ENCODE peak calls at places on chromosomes 13 and 19, in four cellular contexts. Q is IMR-90, P is H54, D is foreskin fibroblast. Z is an unnamed sample.

GRCh38 chr13:99269627-99270252 is 11.6 kb upstream of the GPR18 start:
- DNase-seq in D (peak; percentile 55), P (no peak), Q (peak; percentile 78), Z (peak; percentile 76)

GRCh38 chr13:97329331-97329730 is 104.6 kb upstream of the RAP2A start:
- DNase-seq in D (no peak), P (no peak), Q (peak; percentile 44), Z (peak; percentile 67)

GRCh38 chr19:49019242-49019932 is 2.5 kb upstream of the LHB start:
- DNase-seq in Q (peak; percentile 17), D (peak; percentile 26), P (peak; percentile 37), Z (peak; percentile 53)

GRCh38 chr19:33259532-33259931 is 33.9 kb upstream of the SLC7A10 start:
- DNase-seq in P (no peak), D (no peak), Q (no peak), Z (no peak)

GRCh38 chr19:3580156-3580955 is 4.9 kb upstream of the GIPC3 start:
- DNase-seq in Q (peak; percentile 98), D (peak; percentile 95), P (peak; percentile 94), Z (peak; percentile 92)

GRCh38 chr13:47426126-47426849 is 529.4 kb upstream of the HTR2A start:
- DNase-seq in P (no peak), Q (peak; percentile 86), D (peak; percentile 88), Z (peak; percentile 38)

GRCh38 chr13:20994441-20994821 is 67.0 kb downstream of the LATS2 start:
- DNase-seq in D (no peak), P (no peak), Q (no peak), Z (no peak)

GRCh38 chr13:93723316-93723715 is 496.7 kb downstream of the GPC6 start:
- DNase-seq in D (no peak), P (no peak), Q (peak; percentile 55), Z (peak; percentile 60)

GRCh38 chr19:7852851-7853759 is 21.1 kb downstream of the PRR36 start:
- DNase-seq in D (no peak), P (peak; percentile 78), Q (peak; percentile 41), Z (peak; percentile 48)

GRCh38 chr19:48896191-48896720 is 2.3 kb downstream of the TULP2 start:
- DNase-seq in P (no peak), D (no peak), Q (no peak), Z (peak; percentile 22)

GRCh38 chr13:42574011-42574410 is at the start of gene TNFSF11:
- DNase-seq in P (no peak), D (no peak), Q (no peak), Z (peak; percentile 29)

GRCh38 chr13:113413898-113414282 is 39.4 kb downstream of the ADPRHL1 start:
- DNase-seq in P (no peak), D (no peak), Q (no peak), Z (no peak)

GRCh38 chr13:47027797-47028437 is 131.1 kb upstream of the HTR2A start:
- DNase-seq in Q (no peak), P (no peak), D (no peak), Z (no peak)

GRCh38 chr13:20943519-20944012 is 41.0 kb upstream of the XPO4 start:
- DNase-seq in Q (peak; percentile 97), D (peak; percentile 93), P (peak; percentile 50), Z (peak; percentile 96)

GRCh38 chr13:73417012-73417615 is 358.3 kb downstream of the KLF5 start:
- DNase-seq in Q (no peak), D (no peak), P (peak; percentile 14), Z (peak; percentile 19)

GRCh38 chr19:43692364-43692763 is 22.4 kb upstream of the PLAUR start:
- DNase-seq in Q (no peak), P (no peak), D (no peak), Z (no peak)

GRCh38 chr13:49622174-49622946 is 5.9 kb upstream of the ARL11 start:
- DNase-seq in Q (no peak), D (no peak), P (no peak), Z (no peak)

GRCh38 chr13:94331281-94331680 is 148.2 kb downstream of the DCT start:
- DNase-seq in Q (no peak), D (no peak), P (no peak), Z (no peak)

GRCh38 chr19:13689050-13689449 is 75.3 kb upstream of the MRI1 start:
- DNase-seq in P (no peak), Q (peak; percentile 15), D (peak; percentile 4), Z (peak; percentile 34)

GRCh38 chr19:47765522-47766358 is 12.8 kb upstream of the SELENOW start:
- DNase-seq in P (no peak), Q (peak; percentile 44), D (peak; percentile 34), Z (peak; percentile 50)

GRCh38 chr13:87129602-87130300 is 541.4 kb upstream of the SLITRK5 start:
- DNase-seq in D (no peak), Q (peak; percentile 47), P (peak; percentile 9), Z (peak; percentile 63)

GRCh38 chr19:21835429-21835809 is 563 bp downstream of the ZNF43 start:
- DNase-seq in D (no peak), Q (no peak), P (no peak), Z (no peak)